ENCODE peak calls at places on chromosome 19, in nine cellular contexts. T, B, P, Z, K, I, X, Y and J are unnamed samples.

GRCh38 chr19:18895038-18895827 is 725 bp downstream of the CERS1 start:
- DNase-seq in X (no peak), I (peak; percentile 15), T (peak; percentile 74), K (peak; percentile 14), Z (peak; percentile 24), P (peak; percentile 34), Y (no peak), B (peak; percentile 33), J (no peak)

GRCh38 chr19:9406798-9407352 is 28.5 kb downstream of the ZNF266 start:
- DNase-seq in Z (peak; percentile 86), Y (peak; percentile 69), X (peak; percentile 69), K (peak; percentile 57), B (peak; percentile 89), I (no peak), P (peak; percentile 90), T (peak; percentile 76), J (peak; percentile 56)

GRCh38 chr19:12782424-12783225 is 7.3 kb upstream of the HOOK2 start:
- DNase-seq in K (peak; percentile 93), I (peak; percentile 23), Y (peak; percentile 93), X (no peak), Z (peak; percentile 91), T (peak; percentile 81), P (peak; percentile 92), B (peak; percentile 96), J (peak; percentile 93)

GRCh38 chr19:38425810-38426466 is at the start of gene RASGRP4:
- DNase-seq in I (no peak), X (no peak), Z (no peak), K (no peak), Y (peak; percentile 66), P (no peak), T (no peak), B (no peak), J (peak; percentile 50)

GRCh38 chr19:38194061-38194701 is 29.8 kb downstream of the DPF1 start:
- DNase-seq in Z (no peak), I (no peak), B (no peak), P (no peak), Y (no peak), X (peak; percentile 87), K (no peak), T (peak; percentile 78), J (no peak)

GRCh38 chr19:33080761-33081681 is at the start of gene GPATCH1:
- DNase-seq in Y (peak; percentile 93), I (peak; percentile 84), Z (peak; percentile 75), T (peak; percentile 96), K (peak; percentile 87), B (peak; percentile 85), X (peak; percentile 63), P (peak; percentile 83), J (peak; percentile 90)

GRCh38 chr19:50493171-50493570 is 16.5 kb upstream of the GARIN5A start:
- DNase-seq in B (no peak), K (no peak), T (no peak), P (no peak), Z (no peak), I (no peak), Y (no peak), X (no peak), J (no peak)

GRCh38 chr19:3322199-3322978 is 44.0 kb upstream of the NFIC start:
- DNase-seq in Y (no peak), P (no peak), B (no peak), T (no peak), X (no peak), K (no peak), Z (no peak), I (no peak), J (no peak)

GRCh38 chr19:1315470-1316166 is 29.9 kb downstream of the EFNA2 start:
- DNase-seq in P (peak; percentile 48), Z (peak; percentile 37), K (no peak), I (peak; percentile 34), X (no peak), B (peak; percentile 59), Y (no peak), T (peak; percentile 52), J (peak; percentile 45)
- H3K4me3 ChIP-seq in P (no peak overlapping the region), Z (no peak overlapping the region), K (no peak overlapping the region), I (no peak overlapping the region), X (no peak overlapping the region), B (no peak overlapping the region), Y (no peak overlapping the region), T (no peak overlapping the region), J (no peak overlapping the region)

DNA sequence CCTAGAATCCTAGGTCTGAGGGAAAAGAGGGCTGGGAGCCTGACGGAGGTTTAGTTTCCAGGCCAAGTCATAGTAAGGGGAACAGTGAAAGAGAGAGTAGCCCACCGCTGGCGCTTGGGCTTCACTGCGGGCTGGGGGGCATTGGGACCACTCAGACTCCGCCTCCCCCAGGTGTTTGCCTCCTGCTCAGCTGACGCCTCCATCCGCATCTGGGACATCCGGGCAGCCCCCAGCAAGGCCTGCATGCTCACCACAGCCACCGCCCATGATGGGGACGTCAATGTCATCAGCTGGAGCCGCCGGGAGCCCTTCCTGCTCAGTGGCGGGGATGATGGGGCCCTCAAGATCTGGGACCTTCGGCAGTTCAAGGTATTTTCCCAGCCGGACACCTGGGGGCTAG is 4.5 kb upstream of the KCNJ14 start:
- DNase-seq in T (no peak), I (no peak), B (no peak), Y (no peak), Z (no peak), K (no peak), X (no peak), P (no peak), J (no peak)
- TF ChIP-seq CTCF in T (no peak), I (no peak), B (no peak), Y (no peak), Z (no peak), K (no peak), X (no peak), P (no peak), J (no peak)

GRCh38 chr19:43799502-43800142 is 2.6 kb downstream of the LYPD5 start:
- DNase-seq in B (no peak), Y (no peak), Z (no peak), K (no peak), P (no peak), I (no peak), X (peak; percentile 50), T (no peak), J (no peak)

GRCh38 chr19:43797556-43797955 is 4.7 kb downstream of the LYPD5 start:
- DNase-seq in B (no peak), T (no peak), X (no peak), Z (no peak), Y (no peak), K (no peak), I (no peak), P (no peak), J (no peak)

GRCh38 chr19:43797118-43797517 is 5.1 kb downstream of the LYPD5 start:
- DNase-seq in X (no peak), Y (no peak), T (no peak), P (no peak), I (no peak), K (no peak), B (no peak), Z (no peak), J (no peak)

GRCh38 chr19:43798026-43798545 is 4.2 kb downstream of the LYPD5 start:
- DNase-seq in Y (no peak), I (no peak), Z (no peak), B (no peak), X (no peak), T (no peak), K (no peak), P (no peak), J (no peak)

GRCh38 chr19:43798546-43799409 is 3.5 kb downstream of the LYPD5 start:
- DNase-seq in P (no peak), K (no peak), B (peak; percentile 16), Y (no peak), I (no peak), T (peak; percentile 30), X (peak; percentile 82), Z (no peak), J (peak; percentile 26)
- H3K4me3 ChIP-seq in P (peak overlapping the region; percentile 53), K (peak overlapping the region; percentile 12), B (peak overlapping the region; percentile 53), Y (peak overlapping the region; percentile 41), I (no peak overlapping the region), T (peak overlapping the region; percentile 40), X (peak overlapping the region; percentile 39), Z (peak overlapping the region; percentile 65), J (peak overlapping the region; percentile 47)

GRCh38 chr19:52345162-52345561 is 9.1 kb downstream of the ZNF610 start:
- DNase-seq in X (no peak), I (no peak), Y (no peak), K (no peak), P (no peak), T (no peak), Z (no peak), B (no peak), J (no peak)

GRCh38 chr19:52343548-52343947 is 7.5 kb downstream of the ZNF610 start:
- DNase-seq in P (peak; percentile 38), I (peak; percentile 15), B (peak; percentile 11), Z (peak; percentile 16), T (peak; percentile 40), K (peak; percentile 48), X (peak; percentile 4), Y (peak; percentile 67), J (no peak)
- TF ChIP-seq CTCF in P (peak; percentile 35), I (peak; percentile 42), B (peak; percentile 37), Z (peak; percentile 11), T (no peak), K (peak; percentile 38), X (peak; percentile 34), Y (peak; percentile 52), J (peak; percentile 43)

GRCh38 chr19:43781630-43782310 is 997 bp upstream of the KCNN4 start:
- DNase-seq in Y (no peak), B (no peak), T (no peak), I (no peak), K (no peak), X (peak; percentile 48), Z (no peak), P (no peak), J (no peak)
- H3K4me3 ChIP-seq in Y (no peak overlapping the region), B (no peak overlapping the region), T (no peak overlapping the region), I (no peak overlapping the region), K (no peak overlapping the region), X (no peak overlapping the region), Z (no peak overlapping the region), P (no peak overlapping the region), J (peak overlapping the region; percentile 87)